ENCODE peak calls at places on chromosomes 11 and 22, in ten cellular contexts. T is prostate gland; E is astrocyte of the cerebellum; H is ACHN; I is fibroblast of mammary gland; L is smooth muscle cell of the brain vasculature; C is activated naive CD4-positive, alpha-beta T cell treated with anti-CD3 and anti-CD28 coated beads, Interleukin-2, amount 10 ng/mL, durations not matched to agents 7 days and 5 days; Q is Caki2; W is aorta; D is GM23248. P is an unnamed sample.

GRCh38 chr22:19750666-19751490 is 9.7 kb upstream of the TBX1 start:
- DNase-seq in E (peak), I (no peak), W (no peak), Q (no peak), T (no peak), H (peak), C (no peak), D (no peak), L (no peak), P (peak)

GRCh38 chr11:134545521-134545920 is 133.5 kb upstream of the B3GAT1 start:
- DNase-seq in E (no peak), H (no peak), I (no peak), W (no peak), L (no peak), D (no peak), C (no peak), T (no peak), Q (no peak), P (no peak)

GRCh38 chr11:123434262-123434661 is 4.2 kb downstream of the GRAMD1B start:
- DNase-seq in I (peak), C (peak), D (peak), H (peak), Q (no peak), E (no peak), L (no peak), T (no peak), W (no peak), P (peak)

GRCh38 chr11:10314199-10315072 is 9.6 kb downstream of the ADM start:
- DNase-seq in E (no peak), D (peak), H (peak), L (no peak), Q (peak), T (no peak), W (no peak), C (peak), I (peak), P (peak)

GRCh38 chr11:74605403-74605802 is 13.0 kb downstream of the POLD3 start:
- DNase-seq in W (no peak), I (no peak), Q (no peak), T (no peak), L (no peak), C (no peak), E (no peak), D (no peak), H (no peak), P (no peak)

GRCh38 chr11:6635082-6635932 is 16.1 kb upstream of the TPP1 start:
- DNase-seq in W (no peak), H (no peak), I (peak), Q (no peak), C (no peak), E (no peak), L (no peak), D (peak), T (no peak), P (peak)

GRCh38 chr11:113896156-113896879 is 8.3 kb upstream of the HTR3B start:
- DNase-seq in E (no peak), D (peak), T (peak), Q (peak), W (no peak), C (peak), I (peak), H (no peak), L (no peak), P (peak)

GRCh38 chr11:5605849-5606248 is 9.4 kb downstream of the TRIM6 start:
- DNase-seq in Q (no peak), C (no peak), L (no peak), E (peak), D (peak), T (no peak), H (peak), I (peak), W (no peak), P (peak)

GRCh38 chr11:118321386-118322082 is 17.0 kb downstream of the CD3E start:
- DNase-seq in T (no peak), Q (no peak), D (no peak), E (no peak), I (no peak), H (no peak), W (no peak), L (no peak), C (no peak), P (no peak)